ENCODE peak calls at places on chromosome 4, in eight cellular contexts. E is GM23248; R is substantia nigra; I is CD8-positive, alpha-beta T cell; D is breast epithelium; C is heart right ventricle; P is spleen; J is RWPE1. N is an unnamed sample.

GRCh38 chr4:155491336-155492131 is 114.8 kb upstream of the MAP9 start:
- DNase-seq in E (no peak), R (no peak), I (no peak), D (no peak), C (no peak), P (no peak), J (no peak), N (no peak)

GRCh38 chr4:145709843-145710242 is 29.9 kb downstream of the C4orf51 start:
- DNase-seq in E (peak), R (no peak), I (no peak), D (no peak), C (no peak), P (no peak), J (peak), N (no peak)

GRCh38 chr4:85720736-85721135 is 245.8 kb downstream of the ARHGAP24 start:
- DNase-seq in E (peak), R (no peak), I (no peak), D (no peak), C (no peak), P (no peak), J (peak), N (no peak)

GRCh38 chr4:38831653-38832052 is 25.0 kb downstream of the TLR6 start:
- DNase-seq in E (no peak), R (no peak), I (no peak), D (no peak), C (no peak), P (no peak), J (no peak), N (no peak)

GRCh38 chr4:2787230-2788100 is 5.4 kb upstream of the SH3BP2 start:
- DNase-seq in E (no peak), R (no peak), I (no peak), D (no peak), C (no peak), P (peak), J (no peak), N (peak)

GRCh38 chr4:86685401-86685800 is 91.3 kb downstream of the PTPN13 start:
- DNase-seq in E (peak), R (no peak), I (no peak), D (no peak), C (no peak), P (no peak), J (no peak), N (no peak)

GRCh38 chr4:84726356-84726755 is 143.4 kb downstream of the CDS1 start:
- DNase-seq in E (peak), R (no peak), I (no peak), D (no peak), C (no peak), P (no peak), J (no peak), N (no peak)

GRCh38 chr4:1752284-1753041 is 31.1 kb downstream of the TACC3 start:
- DNase-seq in E (no peak), R (no peak), I (no peak), D (no peak), C (no peak), P (no peak), J (no peak), N (no peak)

GRCh38 chr4:25509656-25510055 is 132.6 kb downstream of the ANAPC4 start:
- DNase-seq in E (peak), R (no peak), I (no peak), D (no peak), C (no peak), P (no peak), J (no peak), N (no peak)

GRCh38 chr4:183352546-183352945 is 30.3 kb upstream of the CLDN24 start:
- DNase-seq in E (no peak), R (no peak), I (no peak), D (no peak), C (no peak), P (no peak), J (no peak), N (no peak)

GRCh38 chr4:184807797-184808718 is 17.7 kb downstream of the ACSL1 start:
- DNase-seq in E (peak), R (peak), I (no peak), D (no peak), C (peak), P (no peak), J (no peak), N (peak)

GRCh38 chr4:103011378-103012025 is 8.0 kb downstream of the SLC9B1 start:
- DNase-seq in E (peak), R (no peak), I (no peak), D (no peak), C (no peak), P (no peak), J (peak), N (no peak)

GRCh38 chr4:2387829-2388228 is 30.6 kb downstream of the ZFYVE28 start:
- DNase-seq in E (no peak), R (no peak), I (no peak), D (no peak), C (no peak), P (no peak), J (no peak), N (no peak)

GRCh38 chr4:73450398-73451004 is 14.5 kb downstream of the AFP start:
- DNase-seq in E (peak), R (no peak), I (no peak), D (no peak), C (no peak), P (no peak), J (peak), N (no peak)

GRCh38 chr4:150305995-150306394 is 227.8 kb downstream of the DCLK2 start:
- DNase-seq in E (peak), R (no peak), I (no peak), D (no peak), C (no peak), P (no peak), J (peak), N (no peak)

GRCh38 chr4:111984169-111984873 is 160.9 kb upstream of the FAM241A start:
- DNase-seq in E (peak), R (no peak), I (no peak), D (no peak), C (no peak), P (no peak), J (no peak), N (no peak)

GRCh38 chr4:185665655-185666054 is 130.3 kb upstream of the PDLIM3 start:
- DNase-seq in E (no peak), R (no peak), I (no peak), D (no peak), C (no peak), P (no peak), J (no peak), N (no peak)

GRCh38 chr4:95549246-95550138 is 719 bp upstream of the UNC5C start:
- DNase-seq in E (peak), R (peak), I (no peak), D (no peak), C (peak), P (peak), J (no peak), N (peak)

GRCh38 chr4:73944061-73944875 is 37.6 kb downstream of the PF4 start:
- DNase-seq in E (peak), R (no peak), I (no peak), D (no peak), C (peak), P (peak), J (peak), N (no peak)

GRCh38 chr4:147822128-147822527 is 90.2 kb downstream of the ARHGAP10 start:
- DNase-seq in E (peak), R (no peak), I (no peak), D (no peak), C (peak), P (no peak), J (peak), N (no peak)

GRCh38 chr4:121030151-121030550 is 42.2 kb downstream of the NDNF start:
- DNase-seq in E (peak), R (no peak), I (no peak), D (no peak), C (no peak), P (no peak), J (no peak), N (no peak)

GRCh38 chr4:26325191-26325590 is 4.4 kb downstream of the RBPJ start:
- DNase-seq in E (peak), R (no peak), I (no peak), D (no peak), C (no peak), P (no peak), J (no peak), N (no peak)

GRCh38 chr4:155819066-155819465 is 47.0 kb downstream of the ASIC5 start:
- DNase-seq in E (no peak), R (no peak), I (no peak), D (no peak), C (no peak), P (no peak), J (no peak), N (no peak)

GRCh38 chr4:174592256-174592984 is 70.1 kb upstream of the HPGD start:
- DNase-seq in E (peak), R (no peak), I (no peak), D (no peak), C (no peak), P (no peak), J (no peak), N (no peak)

GRCh38 chr4:5863461-5864113 is 29.3 kb downstream of the CRMP1 start:
- DNase-seq in E (peak), R (no peak), I (no peak), D (no peak), C (no peak), P (no peak), J (peak), N (no peak)

GRCh38 chr4:56506110-56506705 is 617 bp downstream of the ARL9 start:
- DNase-seq in E (peak), R (no peak), I (no peak), D (no peak), C (no peak), P (no peak), J (no peak), N (no peak)

GRCh38 chr4:8896071-8896470 is 24.4 kb upstream of the HMX1 start:
- DNase-seq in E (no peak), R (no peak), I (no peak), D (no peak), C (no peak), P (no peak), J (no peak), N (no peak)

GRCh38 chr4:158319880-158320279 is 109.6 kb downstream of the TMEM144 start:
- DNase-seq in E (no peak), R (no peak), I (no peak), D (no peak), C (no peak), P (no peak), J (no peak), N (no peak)

GRCh38 chr4:26084414-26084813 is 170.4 kb downstream of the SMIM20 start:
- DNase-seq in E (no peak), R (no peak), I (no peak), D (no peak), C (no peak), P (no peak), J (no peak), N (no peak)

GRCh38 chr4:24659241-24659961 is 75.0 kb upstream of the DHX15 start:
- DNase-seq in E (peak), R (no peak), I (no peak), D (no peak), C (no peak), P (no peak), J (no peak), N (peak)

GRCh38 chr4:95830647-95831046 is 9.2 kb upstream of the PDHA2 start:
- DNase-seq in E (no peak), R (no peak), I (no peak), D (no peak), C (no peak), P (no peak), J (no peak), N (no peak)

GRCh38 chr4:56657818-56658217 is 23.3 kb downstream of the HOPX start:
- DNase-seq in E (no peak), R (no peak), I (no peak), D (no peak), C (no peak), P (no peak), J (no peak), N (no peak)

GRCh38 chr4:136725286-136726081 is 806.8 kb downstream of the PCDH18 start:
- DNase-seq in E (no peak), R (no peak), I (no peak), D (no peak), C (no peak), P (no peak), J (no peak), N (no peak)

GRCh38 chr4:135508006-135508714 is 1306.6 kb upstream of the PABPC4L start:
- DNase-seq in E (peak), R (no peak), I (no peak), D (no peak), C (no peak), P (no peak), J (peak), N (no peak)

GRCh38 chr4:81472249-81473085 is 760 bp upstream of the RASGEF1B start:
- DNase-seq in E (peak), R (peak), I (peak), D (no peak), C (peak), P (peak), J (peak), N (no peak)
- H3K27ac ChIP-seq in E (no peak), R (peak), I (peak), D (peak), C (peak), P (peak), J (no peak), N (peak)

DNA sequence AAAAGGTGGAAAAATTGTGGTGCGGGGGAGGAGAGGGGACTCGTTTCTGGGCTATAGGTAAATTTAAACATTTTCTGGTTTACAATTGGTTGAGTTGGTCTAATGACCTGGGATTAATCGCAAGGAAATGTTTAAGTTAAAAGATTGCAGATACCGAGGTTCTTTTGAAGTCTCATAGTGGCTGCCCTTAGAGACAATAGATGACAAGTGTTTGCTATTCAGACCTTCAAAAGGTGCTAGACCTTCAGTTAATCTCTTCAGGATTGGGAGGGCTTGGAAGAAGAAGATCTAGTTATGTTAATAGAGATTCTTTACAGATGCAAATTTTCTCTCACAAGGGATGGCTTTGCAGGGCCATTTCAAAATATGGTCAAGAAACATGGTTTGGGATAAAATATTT is 2286.1 kb upstream of the AGA start:
- DNase-seq in E (no peak), R (no peak), I (no peak), D (no peak), C (no peak), P (no peak), J (no peak), N (no peak)
- H3K27ac ChIP-seq in E (no peak), R (no peak), I (no peak), D (no peak), C (no peak), P (no peak), J (no peak), N (no peak)

GRCh38 chr4:107902715-107903114 is 28.6 kb upstream of the CYP2U1 start:
- DNase-seq in E (no peak), R (no peak), I (no peak), D (no peak), C (no peak), P (no peak), J (no peak), N (no peak)

GRCh38 chr4:107900508-107900907 is 30.8 kb upstream of the CYP2U1 start:
- DNase-seq in E (no peak), R (no peak), I (no peak), D (no peak), C (no peak), P (no peak), J (no peak), N (no peak)

GRCh38 chr4:107901213-107901934 is 30.0 kb upstream of the CYP2U1 start:
- DNase-seq in E (no peak), R (no peak), I (no peak), D (no peak), C (no peak), P (no peak), J (no peak), N (no peak)

GRCh38 chr4:107897823-107898222 is 33.5 kb upstream of the CYP2U1 start:
- DNase-seq in E (peak), R (no peak), I (no peak), D (no peak), C (no peak), P (no peak), J (no peak), N (no peak)

DNA sequence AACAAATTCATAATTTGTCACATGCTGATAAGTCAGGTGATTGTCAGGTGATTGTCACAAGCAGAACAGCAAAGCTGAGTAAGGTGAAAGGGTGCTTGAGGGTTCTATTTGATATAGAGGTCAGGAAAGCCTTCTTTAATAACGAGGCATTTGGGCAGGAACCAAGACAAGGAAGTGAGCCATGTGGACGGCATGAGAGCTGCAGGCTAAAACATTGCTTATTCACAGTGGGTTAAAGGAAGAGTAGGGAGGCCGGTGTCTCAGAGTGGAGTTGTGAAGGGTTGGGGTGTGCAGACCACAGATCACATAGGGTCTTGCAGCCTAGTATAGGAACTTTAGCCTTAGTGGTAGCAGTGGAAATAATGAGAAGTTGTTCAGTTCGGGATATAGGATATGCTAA is 31.3 kb upstream of the CYP2U1 start:
- DNase-seq in E (no peak), R (no peak), I (no peak), D (no peak), C (no peak), P (no peak), J (no peak), N (no peak)
- H3K27ac ChIP-seq in E (no peak), R (no peak), I (no peak), D (no peak), C (no peak), P (no peak), J (no peak), N (no peak)

GRCh38 chr4:16824278-16824806 is 74.1 kb downstream of the LDB2 start:
- DNase-seq in E (peak), R (no peak), I (no peak), D (no peak), C (no peak), P (no peak), J (no peak), N (no peak)

GRCh38 chr4:16827045-16827444 is 71.4 kb downstream of the LDB2 start:
- DNase-seq in E (no peak), R (no peak), I (no peak), D (no peak), C (no peak), P (no peak), J (no peak), N (no peak)

GRCh38 chr4:16830081-16830480 is 68.4 kb downstream of the LDB2 start:
- DNase-seq in E (no peak), R (no peak), I (no peak), D (no peak), C (no peak), P (no peak), J (no peak), N (peak)

GRCh38 chr4:16826397-16826910 is 72.0 kb downstream of the LDB2 start:
- DNase-seq in E (no peak), R (no peak), I (no peak), D (no peak), C (no peak), P (no peak), J (no peak), N (no peak)

GRCh38 chr4:16827762-16828724 is 70.4 kb downstream of the LDB2 start:
- DNase-seq in E (no peak), R (no peak), I (no peak), D (no peak), C (peak), P (no peak), J (no peak), N (no peak)
- H3K27ac ChIP-seq in E (no peak), R (no peak), I (no peak), D (no peak), C (peak), P (peak), J (no peak), N (no peak)

GRCh38 chr4:13642163-13642562 is 14.6 kb upstream of the BOD1L1 start:
- DNase-seq in E (peak), R (no peak), I (no peak), D (no peak), C (no peak), P (no peak), J (no peak), N (no peak)

GRCh38 chr4:13640149-13640671 is 12.7 kb upstream of the BOD1L1 start:
- DNase-seq in E (peak), R (no peak), I (no peak), D (no peak), C (no peak), P (no peak), J (peak), N (no peak)

GRCh38 chr4:13641084-13641483 is 13.6 kb upstream of the BOD1L1 start:
- DNase-seq in E (no peak), R (no peak), I (no peak), D (no peak), C (no peak), P (no peak), J (no peak), N (no peak)

GRCh38 chr4:13645075-13645474 is 17.6 kb upstream of the BOD1L1 start:
- DNase-seq in E (no peak), R (no peak), I (no peak), D (no peak), C (no peak), P (no peak), J (no peak), N (no peak)

DNA sequence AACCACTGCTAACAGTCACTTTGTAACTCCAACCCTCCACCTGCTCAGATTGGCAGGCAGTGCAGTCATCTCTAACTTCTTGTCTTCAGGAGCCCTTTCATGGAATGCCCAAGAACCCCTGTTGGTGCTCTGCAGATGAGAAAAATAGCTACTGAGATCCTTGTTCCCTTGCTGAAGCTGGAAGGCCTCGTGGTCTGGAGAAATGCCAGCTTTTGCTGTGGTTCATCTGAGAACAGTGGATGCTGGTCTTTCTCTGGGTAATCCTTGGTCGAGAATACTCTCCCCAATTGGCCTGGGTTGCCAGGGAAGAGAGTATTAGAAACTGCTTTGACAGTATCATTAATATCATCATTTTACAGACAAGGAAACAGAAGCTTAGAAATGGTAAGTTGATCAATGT is 15.1 kb upstream of the BOD1L1 start:
- DNase-seq in E (peak), R (peak), I (no peak), D (no peak), C (peak), P (no peak), J (no peak), N (no peak)
- H3K27ac ChIP-seq in E (no peak), R (no peak), I (no peak), D (no peak), C (peak), P (no peak), J (no peak), N (peak)

GRCh38 chr4:149121015-149121404 is 678.8 kb upstream of the NR3C2 start:
- DNase-seq in E (no peak), R (no peak), I (no peak), D (no peak), C (no peak), P (no peak), J (no peak), N (no peak)

DNA sequence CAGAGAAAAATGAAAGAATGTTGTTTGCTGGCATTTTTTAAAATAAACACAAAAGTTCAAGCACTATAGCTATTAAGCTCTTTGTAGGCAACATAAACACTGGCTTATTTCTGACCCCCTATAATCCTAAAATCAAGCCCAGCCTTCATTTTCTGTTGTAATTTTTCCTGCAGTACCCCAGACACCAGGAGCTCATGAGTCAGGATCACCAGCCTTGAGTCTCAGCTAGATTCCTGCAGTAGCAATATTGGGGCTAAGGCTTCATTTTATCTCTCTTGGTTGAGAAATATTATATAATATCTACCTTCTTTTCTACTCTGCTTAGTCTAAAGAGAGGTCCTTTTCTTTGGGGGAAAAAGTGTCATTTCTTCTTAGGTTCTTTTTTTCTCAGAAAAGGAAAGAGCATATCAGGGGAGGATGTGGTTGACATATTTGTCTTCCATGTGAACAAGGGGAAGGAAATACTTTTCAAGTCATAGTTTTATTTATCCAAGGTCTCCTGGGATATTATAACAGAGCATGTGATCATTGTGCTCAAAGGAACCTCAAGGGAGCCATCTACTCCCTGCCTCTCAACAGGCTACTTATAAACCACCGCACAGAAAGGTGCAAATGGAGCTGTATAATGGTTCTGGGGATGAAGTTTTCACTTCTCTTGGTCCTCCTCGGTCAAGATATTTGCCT is 678.3 kb upstream of the NR3C2 start:
- DNase-seq in E (peak), R (no peak), I (no peak), D (no peak), C (no peak), P (no peak), J (no peak), N (no peak)
- H3K27ac ChIP-seq in E (no peak), R (no peak), I (no peak), D (no peak), C (peak), P (peak), J (no peak), N (no peak)

N was measured in caudate nucleus.